ENCODE peak calls at places on chromosomes 13 and 19, in ten cellular contexts. B, F, C, R, E, N, G, Q, W and X are unnamed samples. For H3K9me3 and H3K4me1, the result is how much of the 10 kb centered on the place peaks cover.

GRCh38 chr19:23867895-23868294 is 46.8 kb upstream of the ZNF726 start:
- DNase-seq in B (no peak), F (no peak), C (no peak), R (no peak), E (no peak), N (no peak), G (no peak), Q (no peak), W (no peak), X (no peak)

GRCh38 chr19:1566392-1567115 is 1.6 kb downstream of the MEX3D start:
- DNase-seq in B (no peak), F (peak), C (peak), R (peak), E (peak), N (peak), G (peak), Q (peak), W (peak), X (peak)

GRCh38 chr19:1250374-1251232 is 2.2 kb downstream of the MIDN start:
- DNase-seq in B (no peak), F (no peak), C (no peak), R (no peak), E (peak), N (peak), G (peak), Q (no peak), W (peak), X (no peak)

GRCh38 chr19:10544242-10544752 is 593 bp downstream of the ATG4D start:
- DNase-seq in B (no peak), F (no peak), C (no peak), R (peak), E (peak), N (no peak), G (peak), Q (no peak), W (no peak), X (peak)

GRCh38 chr13:73676550-73677040 is 457.6 kb downstream of the KLF12 start:
- DNase-seq in B (no peak), F (no peak), C (no peak), R (no peak), E (no peak), N (no peak), G (no peak), Q (no peak), W (no peak), X (no peak)

GRCh38 chr19:42269518-42270345 is 680 bp downstream of the CIC start:
- DNase-seq in B (no peak), F (no peak), C (no peak), R (no peak), E (peak), N (no peak), G (no peak), Q (no peak), W (peak), X (peak)

GRCh38 chr19:628168-628567 is 5.2 kb downstream of the POLRMT start:
- DNase-seq in B (no peak), F (no peak), C (peak), R (no peak), E (no peak), N (no peak), G (no peak), Q (no peak), W (no peak), X (no peak)

GRCh38 chr19:41373993-41374392 is 2.3 kb upstream of the TMEM91 start:
- DNase-seq in B (peak), F (peak), C (no peak), R (peak), E (peak), N (peak), G (peak), Q (no peak), W (peak), X (peak)

GRCh38 chr13:111245781-111246384 is 74.6 kb upstream of the TEX29 start:
- DNase-seq in B (peak), F (no peak), C (no peak), R (no peak), E (no peak), N (no peak), G (no peak), Q (no peak), W (no peak), X (no peak)

GRCh38 chr13:105334211-105334610 is 1201.3 kb downstream of the EFNB2 start:
- DNase-seq in B (no peak), F (no peak), C (no peak), R (no peak), E (no peak), N (no peak), G (no peak), Q (no peak), W (no peak), X (no peak)

GRCh38 chr19:31154021-31154420 is 195.2 kb downstream of the TSHZ3 start:
- DNase-seq in B (no peak), F (no peak), C (no peak), R (no peak), E (no peak), N (no peak), G (no peak), Q (no peak), W (no peak), X (no peak)

GRCh38 chr13:86020350-86021002 is 221.3 kb upstream of the SLITRK6 start:
- DNase-seq in B (no peak), F (no peak), C (no peak), R (no peak), E (no peak), N (no peak), G (no peak), Q (no peak), W (no peak), X (no peak)

GRCh38 chr19:16327911-16328823 is 3.5 kb downstream of the KLF2 start:
- DNase-seq in B (peak), F (peak), C (no peak), R (peak), E (peak), N (no peak), G (peak), Q (no peak), W (peak), X (peak)

GRCh38 chr13:24788538-24788937 is 24.6 kb downstream of the RNF17 start:
- DNase-seq in B (no peak), F (no peak), C (no peak), R (no peak), E (no peak), N (no peak), G (no peak), Q (no peak), W (no peak), X (no peak)

GRCh38 chr19:2578391-2578826 is 102.5 kb downstream of the GADD45B start:
- DNase-seq in B (no peak), F (no peak), C (no peak), R (peak), E (no peak), N (peak), G (peak), Q (peak), W (peak), X (peak)

GRCh38 chr13:111533900-111534645 is 213.6 kb downstream of the TEX29 start:
- DNase-seq in B (no peak), F (no peak), C (no peak), R (no peak), E (no peak), N (no peak), G (no peak), Q (no peak), W (no peak), X (no peak)

DNA sequence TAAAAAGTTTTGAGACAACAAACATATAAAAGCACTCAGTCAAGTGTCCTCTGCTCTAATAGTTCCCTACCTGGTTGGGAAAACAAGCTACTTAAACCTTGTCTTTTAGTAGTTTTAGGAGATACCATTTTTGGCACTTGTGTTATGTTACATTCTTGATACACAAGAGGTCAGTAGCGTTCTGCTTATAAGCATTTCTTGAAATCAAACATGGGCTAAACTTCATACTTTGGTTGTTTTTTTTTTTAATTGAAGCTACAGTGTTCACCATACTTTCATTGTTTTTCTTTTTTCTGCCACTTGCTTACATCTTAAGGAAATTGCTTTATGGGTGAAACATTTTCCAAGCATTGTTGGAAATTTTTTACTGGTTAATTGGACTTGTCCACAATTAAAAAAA is 12.9 kb downstream of the NHLRC3 start:
- DNase-seq in B (no peak), F (no peak), C (no peak), R (no peak), E (no peak), N (no peak), G (no peak), Q (no peak), W (no peak), X (no peak)
- TF ChIP-seq EP300 in B (no peak), F (no peak), C (no peak), R (no peak), E (no peak), N (no peak), G (no peak), Q (no peak), W (no peak), X (no peak)

GRCh38 chr19:12015753-12016116 is 19.7 kb downstream of the ZNF433 start:
- DNase-seq in B (no peak), F (no peak), C (no peak), R (no peak), E (no peak), N (no peak), G (no peak), Q (no peak), W (no peak), X (no peak)
- H3K9me3 ChIP-seq in B (under half), F (half or more), C (half or more), R (half or more), E (under half), N (half or more), G (half or more), Q (under half), W (half or more), X (under half)

GRCh38 chr19:58558623-58559274 is 338 bp upstream of the UBE2M start:
- DNase-seq in B (peak), F (peak), C (peak), R (peak), E (peak), N (peak), G (peak), Q (peak), W (peak), X (peak)

GRCh38 chr19:58558066-58558622 is at the start of gene UBE2M:
- DNase-seq in B (no peak), F (peak), C (no peak), R (peak), E (peak), N (no peak), G (peak), Q (no peak), W (peak), X (no peak)

GRCh38 chr19:58560921-58561320 is 2.5 kb upstream of the UBE2M start:
- DNase-seq in B (no peak), F (no peak), C (no peak), R (no peak), E (no peak), N (no peak), G (no peak), Q (no peak), W (peak), X (no peak)

GRCh38 chr19:58560007-58560887 is 1.8 kb upstream of the UBE2M start:
- DNase-seq in B (no peak), F (no peak), C (no peak), R (no peak), E (peak), N (no peak), G (no peak), Q (no peak), W (peak), X (no peak)

DNA sequence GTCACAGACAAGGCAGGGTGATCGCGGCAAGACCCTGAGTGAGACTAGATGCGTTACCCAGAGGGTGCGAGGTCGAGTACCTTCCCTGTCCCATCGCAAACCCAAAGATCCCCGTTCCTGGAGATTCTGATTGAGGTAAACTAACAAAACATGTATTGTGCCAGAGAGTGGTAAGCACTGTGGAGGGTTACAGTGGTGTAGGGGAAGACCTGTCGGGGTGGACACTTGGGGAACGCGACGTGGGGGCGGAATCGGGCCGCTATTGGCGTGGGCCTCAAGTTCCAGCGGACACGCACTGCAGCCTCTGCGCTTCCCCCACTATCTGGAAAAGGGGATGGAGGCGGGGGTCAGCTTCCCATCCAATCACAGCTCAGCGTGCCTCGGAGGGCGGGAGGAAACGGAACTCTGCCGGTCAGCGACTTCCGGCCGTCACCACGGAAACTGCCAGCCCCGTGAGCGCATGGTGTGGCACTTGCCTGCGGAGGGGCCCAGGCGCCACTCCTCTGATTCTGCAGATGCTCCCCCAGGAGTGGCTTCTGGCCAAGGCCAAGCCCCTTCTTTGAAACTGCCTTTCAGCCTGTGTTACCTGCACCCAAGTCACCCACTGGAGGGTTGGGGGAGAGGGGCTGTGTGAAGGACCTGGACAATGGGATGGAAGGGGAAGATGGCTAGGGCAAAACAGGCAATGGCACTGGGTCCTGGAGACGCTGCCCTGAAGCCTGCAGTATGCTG is 1.0 kb upstream of the UBE2M start:
- DNase-seq in B (peak), F (peak), C (no peak), R (peak), E (peak), N (peak), G (peak), Q (peak), W (peak), X (peak)
- H3K4me1 ChIP-seq in B (half or more), F (under half), C (under half), R (half or more), E (under half), N (half or more), G (under half), Q (under half), W (half or more), X (half or more)

DNA sequence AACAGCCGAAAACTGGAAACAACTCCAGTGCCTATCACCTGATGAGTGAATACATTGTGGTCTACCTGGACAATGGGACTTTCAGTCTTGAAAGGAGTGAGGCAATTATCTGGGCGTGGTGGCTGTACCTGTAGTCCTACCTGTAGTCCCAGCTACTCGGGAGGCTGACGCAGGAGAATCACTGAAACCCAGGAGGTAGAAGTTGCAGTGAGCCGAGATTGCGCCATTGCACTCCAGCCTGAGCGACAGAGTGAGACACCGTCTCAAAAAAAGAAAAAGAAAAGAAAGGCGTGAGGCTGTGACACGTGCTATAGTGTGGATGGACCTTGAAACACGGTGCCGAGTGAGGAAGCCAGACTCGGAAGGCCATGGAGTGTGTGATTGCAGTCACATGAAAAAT is 4.1 kb upstream of the NTN5 start:
- DNase-seq in B (no peak), F (no peak), C (no peak), R (peak), E (no peak), N (no peak), G (peak), Q (no peak), W (no peak), X (no peak)
- TF ChIP-seq EP300 in B (no peak), F (no peak), C (no peak), R (no peak), E (no peak), N (no peak), G (no peak), Q (no peak), W (no peak), X (no peak)

GRCh38 chr13:94708031-94708571 is 4.2 kb downstream of the SOX21 start:
- DNase-seq in B (no peak), F (no peak), C (no peak), R (no peak), E (no peak), N (peak), G (no peak), Q (no peak), W (no peak), X (no peak)

GRCh38 chr13:94706101-94706853 is 6.1 kb downstream of the SOX21 start:
- DNase-seq in B (no peak), F (no peak), C (no peak), R (no peak), E (no peak), N (no peak), G (no peak), Q (no peak), W (no peak), X (no peak)

GRCh38 chr13:94708971-94709614 is 3.3 kb downstream of the SOX21 start:
- DNase-seq in B (no peak), F (no peak), C (no peak), R (no peak), E (no peak), N (no peak), G (no peak), Q (no peak), W (no peak), X (no peak)

GRCh38 chr13:94706854-94707399 is 5.4 kb downstream of the SOX21 start:
- DNase-seq in B (no peak), F (no peak), C (no peak), R (no peak), E (no peak), N (no peak), G (no peak), Q (no peak), W (no peak), X (no peak)

GRCh38 chr13:94707400-94708021 is 4.8 kb downstream of the SOX21 start:
- DNase-seq in B (no peak), F (no peak), C (no peak), R (no peak), E (no peak), N (peak), G (no peak), Q (peak), W (no peak), X (no peak)
- H3K9me3 ChIP-seq in B (under half), F (under half), C (under half), R (under half), E (under half), N (under half), G (under half), Q (under half), W (under half), X (under half)

DNA sequence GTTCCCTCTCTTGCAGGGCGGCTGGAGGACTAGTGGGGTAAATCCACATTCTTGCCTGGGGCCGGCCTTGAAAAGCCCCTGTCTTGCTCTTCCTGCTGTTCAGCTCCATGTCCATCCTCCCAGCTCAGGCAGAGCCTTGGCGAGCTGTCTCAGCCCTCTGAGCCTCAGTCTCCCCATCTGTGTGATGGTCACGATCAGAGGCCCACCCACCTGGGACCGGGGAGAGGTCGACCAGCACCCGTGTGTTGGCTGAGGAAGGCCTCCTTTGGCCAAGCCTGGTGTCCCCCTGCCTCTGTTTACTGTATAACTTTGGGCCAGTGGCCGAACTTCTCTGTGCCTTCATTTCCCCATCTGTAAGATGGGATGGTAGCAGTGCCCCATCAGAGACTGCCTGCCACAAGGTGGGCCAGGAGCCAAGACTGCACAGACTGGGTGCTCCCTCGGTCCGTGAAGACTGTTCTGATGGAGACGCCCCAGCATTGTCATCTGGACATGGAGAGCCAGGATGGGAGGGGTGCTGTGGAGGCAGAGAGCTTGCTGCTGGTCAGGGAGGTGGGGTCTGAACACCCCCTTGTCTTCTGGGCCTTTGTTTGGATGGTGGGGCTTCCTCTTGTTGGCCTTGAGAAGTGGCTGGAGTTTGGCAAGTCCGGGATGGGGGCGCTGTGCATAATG is 18.5 kb downstream of the KLHL26 start:
- DNase-seq in B (no peak), F (no peak), C (no peak), R (no peak), E (no peak), N (no peak), G (no peak), Q (no peak), W (no peak), X (no peak)
- H3K4me1 ChIP-seq in B (half or more), F (under half), C (under half), R (under half), E (under half), N (under half), G (under half), Q (under half), W (under half), X (under half)

GRCh38 chr19:45405435-45406164 is 731 bp upstream of the PPP1R13L start:
- DNase-seq in B (peak), F (peak), C (no peak), R (peak), E (peak), N (peak), G (peak), Q (peak), W (peak), X (peak)

GRCh38 chr19:45403272-45403671 is 1.6 kb downstream of the PPP1R13L start:
- DNase-seq in B (no peak), F (no peak), C (no peak), R (no peak), E (no peak), N (no peak), G (no peak), Q (no peak), W (no peak), X (no peak)

GRCh38 chr19:45402469-45403070 is 2.3 kb downstream of the PPP1R13L start:
- DNase-seq in B (no peak), F (no peak), C (no peak), R (peak), E (no peak), N (peak), G (peak), Q (peak), W (peak), X (peak)

GRCh38 chr19:45404557-45405434 is at the start of gene PPP1R13L:
- DNase-seq in B (no peak), F (no peak), C (no peak), R (peak), E (peak), N (peak), G (peak), Q (peak), W (peak), X (peak)

GRCh38 chr19:45403781-45404556 is 900 bp downstream of the PPP1R13L start:
- DNase-seq in B (no peak), F (no peak), C (no peak), R (peak), E (peak), N (no peak), G (peak), Q (peak), W (peak), X (peak)
- TF ChIP-seq EP300 in B (no peak), F (no peak), C (no peak), R (no peak), E (no peak), N (no peak), G (no peak), Q (no peak), W (no peak), X (no peak)

DNA sequence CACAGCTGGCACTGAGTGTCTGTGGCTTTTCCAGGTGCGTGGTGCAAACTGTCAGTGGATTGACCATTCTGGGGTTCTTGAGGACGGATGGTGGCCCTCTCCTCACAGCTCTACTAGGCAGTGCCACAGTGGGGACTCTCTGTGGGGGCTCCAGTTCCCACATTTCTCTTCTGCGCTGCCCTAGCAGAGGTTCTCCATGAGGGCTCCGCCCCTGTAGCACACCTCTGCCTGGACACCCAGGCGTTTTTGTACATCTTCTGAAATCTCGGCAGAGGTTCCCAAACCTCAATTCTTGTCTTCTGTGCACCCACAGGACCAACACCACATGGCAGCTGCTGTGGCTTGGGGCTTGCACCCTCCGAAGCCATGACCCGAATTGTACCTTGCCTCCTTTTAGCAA is 9.2 kb downstream of the ZNF627 start:
- DNase-seq in B (no peak), F (no peak), C (no peak), R (no peak), E (no peak), N (no peak), G (no peak), Q (no peak), W (peak), X (no peak)
- H3K9me3 ChIP-seq in B (under half), F (under half), C (under half), R (under half), E (under half), N (under half), G (under half), Q (half or more), W (under half), X (under half)

GRCh38 chr19:4151623-4152022 is 1.8 kb upstream of the CREB3L3 start:
- DNase-seq in B (no peak), F (no peak), C (no peak), R (no peak), E (no peak), N (no peak), G (no peak), Q (no peak), W (no peak), X (no peak)
- H3K4me1 ChIP-seq in B (under half), F (under half), C (under half), R (under half), E (under half), N (under half), G (under half), Q (under half), W (under half), X (under half)